ENCODE peak calls at places on chromosomes 7 and 10, in four cellular contexts. F, G, B and S are unnamed samples.

GRCh38 chr7:157874208-157874816 is 537.5 kb downstream of the DNAJB6 start:
- DNase-seq in F (no peak), G (no peak), B (no peak), S (no peak)

GRCh38 chr10:29150010-29150409 is 138.9 kb upstream of the LYZL1 start:
- DNase-seq in F (peak; percentile 41), G (no peak), B (no peak), S (peak; percentile 14)

GRCh38 chr7:86911703-86912102 is 147.8 kb downstream of the ELAPOR2 start:
- DNase-seq in F (peak; percentile 5), G (no peak), B (peak; percentile 22), S (no peak)

GRCh38 chr7:81232084-81232799 is 313.4 kb upstream of the SEMA3C start:
- DNase-seq in F (peak; percentile 81), G (no peak), B (no peak), S (no peak)

GRCh38 chr10:70053212-70053895 is 708 bp downstream of the MACROH2A2 start:
- DNase-seq in F (peak; percentile 21), G (no peak), B (peak; percentile 3), S (peak; percentile 50)

GRCh38 chr7:20508109-20508508 is 107.4 kb upstream of the ABCB5 start:
- DNase-seq in F (no peak), G (no peak), B (no peak), S (no peak)

GRCh38 chr10:75751232-75751631 is 319.8 kb downstream of the LRMDA start:
- DNase-seq in F (no peak), G (no peak), B (no peak), S (no peak)

GRCh38 chr10:109259293-109259692 is 664.0 kb downstream of the XPNPEP1 start:
- DNase-seq in F (no peak), G (no peak), B (no peak), S (no peak)

GRCh38 chr10:117320050-117320665 is 55.1 kb downstream of the PDZD8 start:
- DNase-seq in F (peak; percentile 18), G (no peak), B (peak; percentile 33), S (peak; percentile 3)

GRCh38 chr10:7696545-7696944 is 6.6 kb upstream of the ITIH2 start:
- DNase-seq in F (no peak), G (no peak), B (no peak), S (peak; percentile 64)

GRCh38 chr7:143399642-143400041 is 9.0 kb downstream of the EPHA1 start:
- DNase-seq in F (no peak), G (no peak), B (no peak), S (no peak)

GRCh38 chr7:94177441-94177840 is 173.3 kb upstream of the BET1 start:
- DNase-seq in F (no peak), G (no peak), B (no peak), S (no peak)

GRCh38 chr7:93941956-93942355 is 20.4 kb downstream of the GNG11 start:
- DNase-seq in F (peak; percentile 78), G (no peak), B (no peak), S (no peak)

GRCh38 chr7:91396-92158 is 100.8 kb upstream of the FAM20C start:
- DNase-seq in F (no peak), G (no peak), B (no peak), S (no peak)

GRCh38 chr10:126156545-126156944 is 231.7 kb downstream of the ADAM12 start:
- DNase-seq in F (no peak), G (no peak), B (no peak), S (no peak)

GRCh38 chr10:59019603-59020002 is 156.8 kb upstream of the PHYHIPL start:
- DNase-seq in F (peak; percentile 63), G (no peak), B (no peak), S (no peak)

GRCh38 chr10:3636356-3637181 is 148.4 kb downstream of the KLF6 start:
- DNase-seq in F (no peak), G (no peak), B (no peak), S (peak; percentile 10)

GRCh38 chr10:122152544-122152943 is 118.6 kb upstream of the BTBD16 start:
- DNase-seq in F (peak; percentile 95), G (no peak), B (no peak), S (no peak)

GRCh38 chr10:19518632-19519031 is 297.6 kb upstream of the PLXDC2 start:
- DNase-seq in F (no peak), G (no peak), B (no peak), S (no peak)

GRCh38 chr7:158650821-158651225 is 53.8 kb downstream of the NCAPG2 start:
- DNase-seq in F (peak; percentile 69), G (no peak), B (no peak), S (no peak)

GRCh38 chr7:157404002-157404401 is 67.2 kb downstream of the DNAJB6 start:
- DNase-seq in F (no peak), G (no peak), B (no peak), S (no peak)

GRCh38 chr10:15784662-15785300 is 65.1 kb upstream of the ITGA8 start:
- DNase-seq in F (no peak), G (no peak), B (no peak), S (no peak)

GRCh38 chr7:92461027-92462003 is 14.0 kb downstream of the GATAD1 start:
- DNase-seq in F (peak; percentile 60), G (peak; percentile 21), B (peak; percentile 74), S (peak; percentile 30)

GRCh38 chr10:22583683-22584082 is 130.7 kb downstream of the PIP4K2A start:
- DNase-seq in F (no peak), G (no peak), B (no peak), S (no peak)

GRCh38 chr7:126700807-126701604 is 551.7 kb downstream of the GRM8 start:
- DNase-seq in F (peak; percentile 91), G (no peak), B (peak; percentile 97), S (peak; percentile 82)

GRCh38 chr7:29087840-29088169 is 58.5 kb downstream of the CPVL start:
- DNase-seq in F (no peak), G (no peak), B (no peak), S (no peak)

GRCh38 chr7:49623943-49624342 is 149.5 kb upstream of the VWC2 start:
- DNase-seq in F (no peak), G (no peak), B (no peak), S (no peak)

GRCh38 chr7:28957822-28958234 is 302 bp downstream of the TRIL start:
- DNase-seq in F (no peak), G (no peak), B (no peak), S (no peak)

GRCh38 chr10:133375357-133376115 is 2.4 kb upstream of the ECHS1 start:
- DNase-seq in F (no peak), G (no peak), B (no peak), S (no peak)

GRCh38 chr10:36489181-36489927 is 636.0 kb upstream of the ANKRD30A start:
- DNase-seq in F (peak; percentile 64), G (no peak), B (no peak), S (no peak)

GRCh38 chr10:72107325-72108003 is 19.1 kb upstream of the SPOCK2 start:
- DNase-seq in F (peak; percentile 7), G (no peak), B (no peak), S (peak; percentile 48)

GRCh38 chr7:18753972-18754610 is 258.5 kb downstream of the HDAC9 start:
- DNase-seq in F (peak; percentile 86), G (no peak), B (no peak), S (no peak)

GRCh38 chr10:6044651-6045599 is 17.2 kb downstream of the IL2RA start:
- DNase-seq in F (no peak), G (no peak), B (no peak), S (no peak)

GRCh38 chr7:102279537-102280400 is 6.9 kb upstream of the SH2B2 start:
- DNase-seq in F (peak; percentile 77), G (peak; percentile 72), B (peak; percentile 65), S (peak; percentile 56)